ENCODE peak calls at places on chromosomes 13 and 19, in six cellular contexts. J is psoas muscle, Y is B cell, S is heart right ventricle, X is lower lobe of right lung, C is fibroblast of villous mesenchyme. T is an unnamed sample.

GRCh38 chr13:106919638-106920037 is 351.7 kb upstream of the ARGLU1 start:
- DNase-seq in C (no peak), X (peak; percentile 51), J (peak; percentile 65), S (peak; percentile 82), Y (no peak), T (no peak)

GRCh38 chr13:30373727-30374126 is 48.6 kb upstream of the UBE2L5 start:
- DNase-seq in X (peak; percentile 51), C (no peak), J (no peak), S (no peak), Y (peak; percentile 19), T (no peak)

GRCh38 chr13:44540761-44541434 is 35.2 kb downstream of the TSC22D1 start:
- DNase-seq in S (no peak), Y (no peak), J (no peak), C (no peak), X (no peak), T (no peak)

GRCh38 chr13:39149896-39150295 is 111.6 kb downstream of the NHLRC3 start:
- DNase-seq in J (no peak), C (no peak), X (peak; percentile 62), Y (no peak), S (no peak), T (no peak)

GRCh38 chr19:10551698-10552301 is 8.1 kb downstream of the ATG4D start:
- DNase-seq in C (peak; percentile 34), X (no peak), J (no peak), S (no peak), Y (peak; percentile 30), T (peak; percentile 92)

GRCh38 chr19:6774821-6775707 is 2.6 kb downstream of the VAV1 start:
- DNase-seq in X (no peak), S (no peak), C (no peak), Y (no peak), J (no peak), T (no peak)

GRCh38 chr19:31905980-31906948 is 439.1 kb upstream of the ZNF507 start:
- DNase-seq in J (peak; percentile 65), C (peak; percentile 16), Y (no peak), X (peak; percentile 49), S (peak; percentile 29), T (no peak)

GRCh38 chr13:20702945-20703784 is at the start of gene IL17D:
- DNase-seq in S (no peak), Y (peak; percentile 76), J (peak; percentile 62), X (peak; percentile 55), C (no peak), T (no peak)

GRCh38 chr13:43331676-43332075 is 308.3 kb downstream of the DNAJC15 start:
- DNase-seq in S (no peak), J (no peak), X (no peak), Y (no peak), C (peak; percentile 9), T (no peak)

GRCh38 chr19:34556500-34556899 is 74.9 kb downstream of the WTIP start:
- DNase-seq in J (no peak), X (no peak), S (peak; percentile 20), C (peak; percentile 2), Y (no peak), T (no peak)

GRCh38 chr13:110015253-110015652 is 228.9 kb upstream of the IRS2 start:
- DNase-seq in X (no peak), S (no peak), J (no peak), Y (no peak), C (no peak), T (no peak)

GRCh38 chr19:58330458-58330857 is 3.7 kb downstream of the ZSCAN22 start:
- DNase-seq in J (no peak), Y (no peak), X (no peak), S (no peak), C (peak; percentile 67), T (no peak)

GRCh38 chr13:51645154-51645650 is 60.9 kb downstream of the WDFY2 start:
- DNase-seq in J (no peak), Y (peak; percentile 47), X (no peak), S (no peak), C (peak; percentile 86), T (no peak)

GRCh38 chr13:102773441-102774209 is at the start of gene TEX30:
- DNase-seq in J (peak; percentile 92), C (peak; percentile 81), S (peak; percentile 81), Y (peak; percentile 94), X (peak; percentile 90), T (no peak)

GRCh38 chr19:571127-571974 is 1.0 kb upstream of the BSG start:
- DNase-seq in X (peak; percentile 70), J (no peak), S (no peak), Y (peak; percentile 72), C (peak; percentile 63), T (peak; percentile 71)

GRCh38 chr19:574658-575526 is 2.5 kb downstream of the BSG start:
- DNase-seq in S (peak; percentile 66), J (no peak), Y (no peak), X (no peak), C (peak; percentile 60), T (peak; percentile 79)

GRCh38 chr19:575527-576506 is 3.4 kb downstream of the BSG start:
- DNase-seq in X (no peak), S (peak; percentile 77), C (peak; percentile 58), J (peak; percentile 89), Y (no peak), T (no peak)

GRCh38 chr19:572140-572890 is at the start of gene BSG:
- DNase-seq in J (peak; percentile 99), Y (peak; percentile 100), C (peak; percentile 99), S (peak; percentile 98), X (peak; percentile 99), T (peak; percentile 98)

DNA sequence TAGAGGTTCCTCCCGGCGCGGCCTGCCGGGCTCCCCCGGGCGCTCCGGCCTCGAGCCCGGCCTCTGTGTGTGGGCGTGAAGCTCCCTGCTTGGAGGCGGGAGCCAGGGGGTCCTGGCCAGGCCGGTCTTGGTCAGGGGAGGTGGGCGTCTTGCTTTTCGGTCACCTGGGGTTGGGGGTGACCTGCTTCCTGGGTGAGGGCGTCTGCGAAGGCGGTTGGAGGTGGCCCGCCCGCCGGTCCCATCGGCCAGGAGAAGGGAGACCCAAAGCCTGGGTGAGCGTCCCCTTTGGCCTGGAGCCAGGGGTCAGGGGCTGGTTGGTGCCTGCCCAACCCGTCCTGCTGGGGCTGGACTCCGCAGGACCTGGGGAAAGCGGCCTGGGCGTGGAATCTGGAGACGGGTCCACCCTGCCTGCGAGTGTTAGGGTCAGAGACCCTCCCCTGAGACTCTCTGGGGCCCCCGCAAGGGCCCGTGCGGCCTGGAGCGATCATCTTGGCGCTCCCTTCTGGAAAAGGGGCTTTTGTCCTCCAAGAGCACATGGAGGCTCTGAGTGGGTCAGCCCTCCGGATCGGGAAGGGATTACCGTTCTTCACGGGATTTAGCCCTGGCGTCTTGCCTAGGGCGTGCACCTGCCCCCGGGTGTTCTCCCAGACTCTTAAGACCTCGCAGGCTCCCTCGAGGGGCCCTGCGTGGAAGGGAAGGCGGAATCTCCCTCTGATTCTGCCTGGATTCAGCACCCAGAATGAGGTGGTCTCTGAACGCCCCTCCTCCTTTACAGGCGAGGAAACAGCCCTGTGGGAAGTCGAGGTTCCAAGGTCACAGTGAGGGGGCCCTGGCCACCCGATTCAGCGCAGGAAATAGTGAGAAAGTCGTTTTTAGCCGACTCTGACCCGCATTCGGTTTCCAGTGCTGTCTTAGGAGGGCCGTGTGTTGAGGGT is 762 bp downstream of the BSG start:
- DNase-seq in S (peak; percentile 58), Y (no peak), J (peak; percentile 80), C (peak; percentile 71), X (peak; percentile 72), T (peak; percentile 87)
- TF ChIP-seq CTCF in S (no peak), Y (no peak), J (no peak), C (no peak), X (no peak), T (no peak)

GRCh38 chr13:111505175-111505777 is 184.8 kb downstream of the TEX29 start:
- DNase-seq in X (no peak), J (no peak), C (no peak), Y (no peak), S (no peak), T (no peak)
- TF ChIP-seq CTCF in X (peak; percentile 23), J (peak; percentile 11), C (no peak), Y (no peak), S (no peak), T (peak; percentile 61)

GRCh38 chr19:5002143-5002542 is 33.2 kb downstream of the KDM4B start:
- DNase-seq in X (no peak), J (no peak), C (peak; percentile 48), S (no peak), Y (no peak), T (no peak)

GRCh38 chr19:5005096-5005495 is 36.2 kb downstream of the KDM4B start:
- DNase-seq in X (no peak), J (no peak), Y (no peak), C (no peak), S (no peak), T (no peak)

GRCh38 chr19:5000120-5000611 is 31.3 kb downstream of the KDM4B start:
- DNase-seq in J (no peak), X (no peak), Y (no peak), C (no peak), S (no peak), T (no peak)

GRCh38 chr19:5003781-5004180 is 34.9 kb downstream of the KDM4B start:
- DNase-seq in J (no peak), X (no peak), Y (no peak), S (no peak), C (no peak), T (no peak)

DNA sequence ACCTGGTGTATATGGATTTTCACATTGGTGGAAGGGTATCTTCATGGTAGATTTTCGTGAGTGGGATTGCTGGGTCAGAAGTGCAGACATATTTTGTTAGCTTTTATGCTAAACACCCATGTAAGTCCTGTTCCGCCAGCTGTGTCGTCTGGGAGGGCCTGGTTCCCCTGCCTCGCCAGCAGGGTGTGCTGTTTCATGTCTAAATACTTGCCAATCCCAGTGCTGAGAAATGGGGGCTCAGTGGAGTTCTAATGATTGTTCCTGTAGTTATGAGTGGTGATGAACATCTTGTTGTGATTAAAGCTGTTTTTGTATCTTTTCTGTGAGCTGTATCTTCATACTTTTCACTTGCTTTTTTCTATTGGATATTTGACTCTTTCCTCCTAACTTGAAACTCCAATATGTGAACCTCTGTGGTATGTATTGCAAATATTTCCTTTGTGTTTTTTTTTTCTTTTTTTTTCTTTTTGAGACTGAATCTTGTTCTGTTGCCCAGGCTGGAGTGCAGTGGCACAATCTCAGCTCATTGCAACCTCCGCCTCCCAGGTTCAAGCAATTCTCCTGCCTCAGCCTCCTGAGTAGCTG is 32.7 kb downstream of the KDM4B start:
- DNase-seq in C (peak; percentile 64), J (no peak), S (no peak), Y (peak; percentile 64), X (no peak), T (no peak)
- TF ChIP-seq CTCF in C (peak; percentile 76), J (peak; percentile 65), S (peak; percentile 29), Y (peak; percentile 70), X (peak; percentile 62), T (peak; percentile 84)

DNA sequence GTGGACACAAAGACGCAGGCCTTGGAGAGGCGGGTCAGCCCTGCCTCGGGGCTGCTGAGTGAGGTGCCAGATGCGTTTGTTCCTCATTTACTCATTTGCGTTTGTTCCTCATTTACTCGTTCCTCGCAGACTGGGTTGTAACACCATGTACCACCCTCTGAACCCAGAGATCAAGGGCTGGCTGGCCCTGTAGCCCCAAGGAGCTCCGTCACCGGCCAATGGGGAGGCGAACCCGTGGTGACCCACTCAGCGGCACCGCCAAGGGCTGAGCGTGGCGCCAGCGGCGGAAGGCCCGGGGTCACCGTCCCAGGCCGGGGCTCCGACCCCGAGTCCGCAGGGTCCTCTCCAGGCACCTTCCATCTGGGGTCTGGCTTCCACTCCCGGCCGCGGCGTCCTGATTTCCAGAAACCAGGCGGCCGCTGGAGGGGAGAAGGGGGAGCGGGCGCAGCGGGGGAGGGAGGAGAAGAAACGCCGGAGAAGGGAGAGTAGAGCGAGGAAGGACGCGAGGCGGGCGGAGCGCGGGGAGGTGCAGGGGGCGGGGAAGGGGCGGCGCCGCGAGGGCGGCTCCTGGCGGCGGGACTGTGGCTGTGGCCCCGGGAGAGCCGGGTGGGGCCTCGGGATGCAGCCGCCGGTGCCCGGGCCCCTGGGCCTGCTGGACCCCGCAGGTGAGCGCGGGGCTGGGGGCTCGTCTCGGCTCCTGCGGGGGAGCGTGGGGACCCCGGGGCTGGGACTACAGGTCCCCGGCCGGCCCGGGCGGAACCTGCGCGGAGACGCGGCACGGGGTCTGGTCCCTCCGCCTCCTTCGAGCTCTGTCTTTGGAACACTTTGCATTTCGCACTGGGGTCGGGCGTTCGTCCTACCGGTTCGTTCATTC is at the start of gene TMEM255B:
- DNase-seq in J (peak; percentile 90), Y (peak; percentile 98), X (peak; percentile 91), C (peak; percentile 67), S (peak; percentile 89), T (no peak)
- TF ChIP-seq CTCF in J (peak; percentile 39), Y (peak; percentile 56), X (peak; percentile 50), C (peak; percentile 21), S (peak; percentile 17), T (peak; percentile 75)

T was measured in chondrocyte.